ENCODE peak calls at places on chromosomes 2 and 18, in nine cellular contexts. G, H, W, B, P, J, U, D and Q are unnamed samples.
A peak's percentile ranks its signal among the peaks of the same experiment; 100 is the strongest.

GRCh38 chr18:36185901-36186460 is 1.3 kb upstream of the MOCOS start:
- DNase-seq in U (no peak), H (no peak), D (no peak), G (no peak), P (no peak), J (no peak), B (no peak), W (no peak), Q (no peak)

GRCh38 chr2:7725132-7725849 is 808.1 kb downstream of the RNF144A start:
- DNase-seq in J (no peak), P (no peak), H (no peak), B (no peak), W (no peak), G (no peak), U (no peak), D (no peak), Q (no peak)

GRCh38 chr2:154195644-154196221 is 324.0 kb downstream of the GALNT13 start:
- DNase-seq in B (no peak), D (no peak), G (peak; percentile 3), H (no peak), W (no peak), P (no peak), U (no peak), J (no peak), Q (no peak)

GRCh38 chr2:157805519-157805918 is 70.6 kb downstream of the ACVR1 start:
- DNase-seq in G (no peak), J (no peak), W (no peak), B (no peak), H (no peak), P (no peak), D (no peak), U (no peak), Q (no peak)

GRCh38 chr18:11149441-11150270 is at the start of gene PIEZO2:
- DNase-seq in P (peak; percentile 31), J (peak; percentile 77), D (peak; percentile 29), H (peak; percentile 29), G (peak; percentile 47), B (peak; percentile 35), W (peak; percentile 67), U (peak; percentile 30), Q (peak; percentile 57)

GRCh38 chr2:62792408-62792807 is 86.9 kb downstream of the EHBP1 start:
- DNase-seq in G (no peak), J (no peak), H (no peak), D (no peak), P (no peak), W (no peak), U (no peak), B (no peak), Q (no peak)

GRCh38 chr2:226478121-226478809 is 321.4 kb downstream of the IRS1 start:
- DNase-seq in J (peak; percentile 66), U (peak; percentile 10), H (peak; percentile 52), P (peak; percentile 53), G (peak; percentile 51), D (peak; percentile 72), W (no peak), B (peak; percentile 78), Q (peak; percentile 77)

GRCh38 chr2:226184540-226184939 is 615.1 kb downstream of the IRS1 start:
- DNase-seq in D (no peak), P (no peak), G (no peak), H (no peak), U (no peak), J (no peak), B (no peak), W (no peak), Q (no peak)

GRCh38 chr2:109143214-109144187 is 14.5 kb downstream of the SH3RF3 start:
- DNase-seq in J (no peak), P (no peak), H (no peak), D (no peak), G (no peak), U (no peak), W (no peak), B (no peak), Q (no peak)

GRCh38 chr2:109144721-109145120 is 15.7 kb downstream of the SH3RF3 start:
- DNase-seq in G (no peak), H (no peak), D (no peak), P (no peak), B (no peak), W (no peak), J (no peak), U (no peak), Q (no peak)

GRCh38 chr2:109142416-109143210 is 13.6 kb downstream of the SH3RF3 start:
- DNase-seq in D (no peak), J (no peak), B (no peak), U (no peak), H (no peak), P (no peak), G (no peak), W (no peak), Q (no peak)

GRCh38 chr2:109145286-109145685 is 16.3 kb downstream of the SH3RF3 start:
- DNase-seq in U (no peak), G (no peak), W (no peak), P (no peak), B (no peak), J (no peak), D (no peak), H (no peak), Q (no peak)

GRCh38 chr2:109144271-109144670 is 15.3 kb downstream of the SH3RF3 start:
- DNase-seq in U (no peak), H (no peak), J (no peak), B (no peak), D (no peak), G (no peak), P (no peak), W (no peak), Q (no peak)
- H3K27ac ChIP-seq in U (no peak overlapping the region), H (no peak overlapping the region), J (no peak overlapping the region), B (no peak overlapping the region), D (no peak overlapping the region), G (no peak overlapping the region), P (no peak overlapping the region), W (no peak overlapping the region), Q (no peak overlapping the region)

GRCh38 chr18:53682796-53683195 is 541.7 kb downstream of the MBD2 start:
- DNase-seq in J (no peak), U (no peak), D (no peak), W (no peak), B (no peak), G (no peak), H (no peak), P (no peak), Q (no peak)
- TF ChIP-seq POLR2A in J (no peak), U (no peak), D (no peak), W (no peak), B (no peak), G (no peak), H (no peak), P (no peak), Q (no peak)

GRCh38 chr2:233973786-233974185 is 56.6 kb downstream of the TRPM8 start:
- DNase-seq in D (no peak), B (no peak), U (no peak), G (no peak), P (no peak), J (no peak), W (no peak), H (no peak), Q (no peak)

GRCh38 chr2:233972941-233973575 is 55.9 kb downstream of the TRPM8 start:
- DNase-seq in G (no peak), P (no peak), W (no peak), H (no peak), B (no peak), J (no peak), D (no peak), U (no peak), Q (no peak)

GRCh38 chr2:233976690-233977294 is 59.6 kb downstream of the TRPM8 start:
- DNase-seq in P (no peak), G (peak; percentile 64), H (no peak), D (peak; percentile 57), J (no peak), W (no peak), B (no peak), U (no peak), Q (no peak)

GRCh38 chr2:233976087-233976486 is 58.9 kb downstream of the TRPM8 start:
- DNase-seq in B (no peak), U (no peak), H (no peak), D (no peak), J (no peak), W (no peak), G (no peak), P (no peak), Q (no peak)

DNA sequence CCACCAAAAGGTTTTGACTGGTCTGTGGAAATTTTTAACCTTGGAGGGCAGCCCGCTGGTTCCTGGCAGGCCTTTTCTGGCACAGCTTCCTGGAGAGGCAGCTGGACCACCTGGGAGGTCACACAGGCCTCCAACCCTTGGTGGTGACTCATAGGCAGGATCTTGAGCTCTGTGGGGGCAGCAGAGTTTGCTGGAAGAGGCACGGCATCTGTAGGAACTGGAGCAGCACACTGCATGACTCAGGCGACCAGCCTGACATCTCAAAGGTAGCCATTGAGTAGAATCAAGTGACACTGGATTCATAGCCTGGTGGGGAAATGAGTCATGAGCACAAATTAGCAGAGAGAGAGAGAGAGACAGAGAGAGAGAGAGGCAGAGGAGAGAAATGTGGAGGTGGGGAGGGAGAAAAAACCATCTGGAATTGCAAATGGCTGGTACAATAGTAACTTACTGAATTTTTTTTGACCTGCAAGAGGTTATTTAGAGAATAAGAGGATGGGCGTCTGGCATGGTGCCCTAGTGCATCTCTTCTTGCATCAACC is 57.4 kb downstream of the TRPM8 start:
- DNase-seq in W (no peak), H (no peak), J (no peak), P (no peak), D (peak; percentile 86), G (peak; percentile 93), U (no peak), B (peak; percentile 87), Q (peak; percentile 44)
- H3K27ac ChIP-seq in W (no peak overlapping the region), H (no peak overlapping the region), J (no peak overlapping the region), P (no peak overlapping the region), D (peak overlapping the region; percentile 25), G (peak overlapping the region; percentile 98), U (no peak overlapping the region), B (peak overlapping the region; percentile 21), Q (peak overlapping the region; percentile 48)

GRCh38 chr2:113174369-113174735 is 581 bp downstream of the PSD4 start:
- DNase-seq in J (no peak), B (no peak), P (no peak), H (no peak), G (no peak), D (no peak), U (no peak), W (no peak), Q (no peak)

GRCh38 chr2:113172721-113173562 is 829 bp upstream of the PSD4 start:
- DNase-seq in D (no peak), J (no peak), G (no peak), P (no peak), W (no peak), H (no peak), B (no peak), U (no peak), Q (no peak)

GRCh38 chr2:113171359-113172075 is 2.3 kb upstream of the PSD4 start:
- DNase-seq in D (no peak), G (no peak), W (no peak), P (no peak), J (no peak), U (no peak), B (no peak), H (no peak), Q (no peak)

GRCh38 chr2:113175101-113175628 is 1.4 kb downstream of the PSD4 start:
- DNase-seq in P (no peak), G (no peak), B (no peak), D (no peak), J (no peak), W (no peak), H (peak; percentile 48), U (peak; percentile 68), Q (no peak)

GRCh38 chr2:113173563-113174368 is at the start of gene PSD4:
- DNase-seq in P (no peak), J (no peak), B (peak; percentile 50), G (no peak), U (peak; percentile 82), W (peak; percentile 87), D (no peak), H (peak; percentile 59), Q (peak; percentile 23)
- TF ChIP-seq POLR2A in P (no peak), J (no peak), B (no peak), G (no peak), U (peak; percentile 34), W (no peak), D (no peak), H (no peak), Q (no peak)